ENCODE peak calls at places on chromosome 4, in ten cellular contexts. One of them, this sample, is unnamed.

GRCh38 chr4:133921280-133922195 is 280.1 kb downstream of the PABPC4L start:
- DNase-seq in D341Med: peak; percentile 56
- DNase-seq in activated naive CD8-positive, alpha-beta T cell treated with anti-CD3 and anti-CD28 coated beads, Interleukin-2, amount 50 U/mL, for 24 hours: no peak
- DNase-seq in activated T-helper 1 cell treated with anti-CD3 and anti-CD28 coated beads, Interleukin-2, amount 50 U/mL, for 16 hours: no peak
- DNase-seq in ovary: no peak
- DNase-seq in T-helper 22 cell: no peak
- DNase-seq in aorta: no peak
- DNase-seq in AG20443: no peak
- DNase-seq in GM04504: no peak
- DNase-seq in BE2C: peak; percentile 11
- DNase-seq in this sample: no peak

GRCh38 chr4:39319678-39320077 is 46.5 kb downstream of the RFC1 start:
- DNase-seq in activated T-helper 1 cell treated with anti-CD3 and anti-CD28 coated beads, Interleukin-2, amount 50 U/mL, for 16 hours: no peak
- DNase-seq in BE2C: no peak
- DNase-seq in ovary: no peak
- DNase-seq in T-helper 22 cell: no peak
- DNase-seq in D341Med: no peak
- DNase-seq in AG20443: no peak
- DNase-seq in aorta: no peak
- DNase-seq in GM04504: peak; percentile 40
- DNase-seq in activated naive CD8-positive, alpha-beta T cell treated with anti-CD3 and anti-CD28 coated beads, Interleukin-2, amount 50 U/mL, for 24 hours: no peak
- DNase-seq in this sample: no peak

GRCh38 chr4:103895876-103896465 is 176.2 kb upstream of the TACR3 start:
- DNase-seq in activated naive CD8-positive, alpha-beta T cell treated with anti-CD3 and anti-CD28 coated beads, Interleukin-2, amount 50 U/mL, for 24 hours: no peak
- DNase-seq in GM04504: no peak
- DNase-seq in AG20443: no peak
- DNase-seq in T-helper 22 cell: no peak
- DNase-seq in aorta: no peak
- DNase-seq in D341Med: no peak
- DNase-seq in ovary: no peak
- DNase-seq in activated T-helper 1 cell treated with anti-CD3 and anti-CD28 coated beads, Interleukin-2, amount 50 U/mL, for 16 hours: no peak
- DNase-seq in BE2C: no peak
- DNase-seq in this sample: no peak

GRCh38 chr4:140406292-140406691 is 21.2 kb downstream of the CLGN start:
- DNase-seq in T-helper 22 cell: no peak
- DNase-seq in BE2C: no peak
- DNase-seq in ovary: no peak
- DNase-seq in GM04504: no peak
- DNase-seq in D341Med: no peak
- DNase-seq in aorta: no peak
- DNase-seq in activated T-helper 1 cell treated with anti-CD3 and anti-CD28 coated beads, Interleukin-2, amount 50 U/mL, for 16 hours: no peak
- DNase-seq in AG20443: no peak
- DNase-seq in activated naive CD8-positive, alpha-beta T cell treated with anti-CD3 and anti-CD28 coated beads, Interleukin-2, amount 50 U/mL, for 24 hours: no peak
- DNase-seq in this sample: no peak

GRCh38 chr4:3313139-3313538 is 20.3 kb downstream of the RGS12 start:
- DNase-seq in T-helper 22 cell: no peak
- DNase-seq in D341Med: no peak
- DNase-seq in BE2C: peak; percentile 0
- DNase-seq in AG20443: no peak
- DNase-seq in activated T-helper 1 cell treated with anti-CD3 and anti-CD28 coated beads, Interleukin-2, amount 50 U/mL, for 16 hours: no peak
- DNase-seq in ovary: no peak
- DNase-seq in GM04504: no peak
- DNase-seq in activated naive CD8-positive, alpha-beta T cell treated with anti-CD3 and anti-CD28 coated beads, Interleukin-2, amount 50 U/mL, for 24 hours: no peak
- DNase-seq in aorta: no peak
- DNase-seq in this sample: no peak

GRCh38 chr4:48938831-48939230 is 32.3 kb upstream of the OCIAD2 start:
- DNase-seq in ovary: no peak
- DNase-seq in GM04504: no peak
- DNase-seq in activated naive CD8-positive, alpha-beta T cell treated with anti-CD3 and anti-CD28 coated beads, Interleukin-2, amount 50 U/mL, for 24 hours: no peak
- DNase-seq in AG20443: no peak
- DNase-seq in BE2C: no peak
- DNase-seq in T-helper 22 cell: no peak
- DNase-seq in D341Med: no peak
- DNase-seq in activated T-helper 1 cell treated with anti-CD3 and anti-CD28 coated beads, Interleukin-2, amount 50 U/mL, for 16 hours: no peak
- DNase-seq in aorta: no peak
- DNase-seq in this sample: no peak

GRCh38 chr4:5572114-5572513 is 136.2 kb downstream of the EVC2 start:
- DNase-seq in ovary: no peak
- DNase-seq in GM04504: peak; percentile 13
- DNase-seq in AG20443: peak; percentile 31
- DNase-seq in BE2C: no peak
- DNase-seq in activated T-helper 1 cell treated with anti-CD3 and anti-CD28 coated beads, Interleukin-2, amount 50 U/mL, for 16 hours: no peak
- DNase-seq in aorta: no peak
- DNase-seq in activated naive CD8-positive, alpha-beta T cell treated with anti-CD3 and anti-CD28 coated beads, Interleukin-2, amount 50 U/mL, for 24 hours: no peak
- DNase-seq in T-helper 22 cell: no peak
- DNase-seq in D341Med: no peak
- DNase-seq in this sample: no peak

GRCh38 chr4:25956260-25956659 is 42.2 kb downstream of the SMIM20 start:
- DNase-seq in aorta: no peak
- DNase-seq in GM04504: no peak
- DNase-seq in D341Med: no peak
- DNase-seq in T-helper 22 cell: no peak
- DNase-seq in ovary: no peak
- DNase-seq in BE2C: peak; percentile 43
- DNase-seq in activated naive CD8-positive, alpha-beta T cell treated with anti-CD3 and anti-CD28 coated beads, Interleukin-2, amount 50 U/mL, for 24 hours: no peak
- DNase-seq in AG20443: no peak
- DNase-seq in activated T-helper 1 cell treated with anti-CD3 and anti-CD28 coated beads, Interleukin-2, amount 50 U/mL, for 16 hours: no peak
- DNase-seq in this sample: no peak

GRCh38 chr4:123867910-123868587 is 471.5 kb downstream of the SPRY1 start:
- DNase-seq in D341Med: no peak
- DNase-seq in BE2C: no peak
- DNase-seq in activated T-helper 1 cell treated with anti-CD3 and anti-CD28 coated beads, Interleukin-2, amount 50 U/mL, for 16 hours: no peak
- DNase-seq in aorta: no peak
- DNase-seq in AG20443: no peak
- DNase-seq in GM04504: no peak
- DNase-seq in T-helper 22 cell: no peak
- DNase-seq in ovary: no peak
- DNase-seq in activated naive CD8-positive, alpha-beta T cell treated with anti-CD3 and anti-CD28 coated beads, Interleukin-2, amount 50 U/mL, for 24 hours: no peak
- DNase-seq in this sample: no peak

GRCh38 chr4:26410385-26411293 is 79.6 kb downstream of the CCKAR start:
- DNase-seq in BE2C: peak; percentile 16
- DNase-seq in T-helper 22 cell: no peak
- DNase-seq in aorta: no peak
- DNase-seq in activated naive CD8-positive, alpha-beta T cell treated with anti-CD3 and anti-CD28 coated beads, Interleukin-2, amount 50 U/mL, for 24 hours: no peak
- DNase-seq in activated T-helper 1 cell treated with anti-CD3 and anti-CD28 coated beads, Interleukin-2, amount 50 U/mL, for 16 hours: no peak
- DNase-seq in D341Med: peak; percentile 30
- DNase-seq in AG20443: peak; percentile 35
- DNase-seq in ovary: no peak
- DNase-seq in GM04504: peak; percentile 28
- DNase-seq in this sample: peak; percentile 36

GRCh38 chr4:40395166-40395900 is 60.2 kb downstream of the CHRNA9 start:
- DNase-seq in BE2C: no peak
- DNase-seq in ovary: no peak
- DNase-seq in activated T-helper 1 cell treated with anti-CD3 and anti-CD28 coated beads, Interleukin-2, amount 50 U/mL, for 16 hours: no peak
- DNase-seq in GM04504: no peak
- DNase-seq in D341Med: no peak
- DNase-seq in T-helper 22 cell: no peak
- DNase-seq in activated naive CD8-positive, alpha-beta T cell treated with anti-CD3 and anti-CD28 coated beads, Interleukin-2, amount 50 U/mL, for 24 hours: no peak
- DNase-seq in aorta: no peak
- DNase-seq in AG20443: no peak
- DNase-seq in this sample: no peak

GRCh38 chr4:6466756-6467381 is 5.5 kb downstream of the PPP2R2C start:
- DNase-seq in T-helper 22 cell: no peak
- DNase-seq in aorta: no peak
- DNase-seq in activated T-helper 1 cell treated with anti-CD3 and anti-CD28 coated beads, Interleukin-2, amount 50 U/mL, for 16 hours: no peak
- DNase-seq in AG20443: no peak
- DNase-seq in GM04504: no peak
- DNase-seq in ovary: no peak
- DNase-seq in activated naive CD8-positive, alpha-beta T cell treated with anti-CD3 and anti-CD28 coated beads, Interleukin-2, amount 50 U/mL, for 24 hours: no peak
- DNase-seq in D341Med: no peak
- DNase-seq in BE2C: no peak
- DNase-seq in this sample: no peak

GRCh38 chr4:84938316-84938715 is 28.2 kb downstream of the WDFY3 start:
- DNase-seq in GM04504: no peak
- DNase-seq in ovary: no peak
- DNase-seq in AG20443: peak; percentile 81
- DNase-seq in activated naive CD8-positive, alpha-beta T cell treated with anti-CD3 and anti-CD28 coated beads, Interleukin-2, amount 50 U/mL, for 24 hours: no peak
- DNase-seq in T-helper 22 cell: no peak
- DNase-seq in D341Med: no peak
- DNase-seq in aorta: no peak
- DNase-seq in activated T-helper 1 cell treated with anti-CD3 and anti-CD28 coated beads, Interleukin-2, amount 50 U/mL, for 16 hours: no peak
- DNase-seq in BE2C: no peak
- DNase-seq in this sample: no peak

GRCh38 chr4:173990879-173991231 is 292.6 kb downstream of the FBXO8 start:
- DNase-seq in aorta: no peak
- DNase-seq in BE2C: peak; percentile 90
- DNase-seq in activated naive CD8-positive, alpha-beta T cell treated with anti-CD3 and anti-CD28 coated beads, Interleukin-2, amount 50 U/mL, for 24 hours: no peak
- DNase-seq in AG20443: no peak
- DNase-seq in activated T-helper 1 cell treated with anti-CD3 and anti-CD28 coated beads, Interleukin-2, amount 50 U/mL, for 16 hours: no peak
- DNase-seq in GM04504: no peak
- DNase-seq in D341Med: no peak
- DNase-seq in T-helper 22 cell: no peak
- DNase-seq in ovary: peak; percentile 83
- DNase-seq in this sample: no peak

GRCh38 chr4:70855464-70855863 is 15.8 kb upstream of the GRSF1 start:
- DNase-seq in GM04504: no peak
- DNase-seq in ovary: no peak
- DNase-seq in D341Med: no peak
- DNase-seq in aorta: no peak
- DNase-seq in activated T-helper 1 cell treated with anti-CD3 and anti-CD28 coated beads, Interleukin-2, amount 50 U/mL, for 16 hours: no peak
- DNase-seq in activated naive CD8-positive, alpha-beta T cell treated with anti-CD3 and anti-CD28 coated beads, Interleukin-2, amount 50 U/mL, for 24 hours: no peak
- DNase-seq in AG20443: no peak
- DNase-seq in BE2C: no peak
- DNase-seq in T-helper 22 cell: no peak
- DNase-seq in this sample: no peak

GRCh38 chr4:48557478-48557877 is 67.4 kb downstream of the ZAR1 start:
- DNase-seq in D341Med: peak; percentile 60
- DNase-seq in ovary: no peak
- DNase-seq in activated naive CD8-positive, alpha-beta T cell treated with anti-CD3 and anti-CD28 coated beads, Interleukin-2, amount 50 U/mL, for 24 hours: no peak
- DNase-seq in BE2C: no peak
- DNase-seq in AG20443: no peak
- DNase-seq in T-helper 22 cell: no peak
- DNase-seq in aorta: no peak
- DNase-seq in GM04504: no peak
- DNase-seq in activated T-helper 1 cell treated with anti-CD3 and anti-CD28 coated beads, Interleukin-2, amount 50 U/mL, for 16 hours: no peak
- DNase-seq in this sample: no peak

GRCh38 chr4:68375667-68376559 is 26.0 kb upstream of the YTHDC1 start:
- DNase-seq in D341Med: peak; percentile 67
- DNase-seq in T-helper 22 cell: no peak
- DNase-seq in aorta: no peak
- DNase-seq in BE2C: peak; percentile 46
- DNase-seq in ovary: no peak
- DNase-seq in activated T-helper 1 cell treated with anti-CD3 and anti-CD28 coated beads, Interleukin-2, amount 50 U/mL, for 16 hours: no peak
- DNase-seq in GM04504: no peak
- DNase-seq in AG20443: peak; percentile 64
- DNase-seq in activated naive CD8-positive, alpha-beta T cell treated with anti-CD3 and anti-CD28 coated beads, Interleukin-2, amount 50 U/mL, for 24 hours: peak; percentile 18
- DNase-seq in this sample: no peak

GRCh38 chr4:39941682-39942217 is 36.0 kb downstream of the PDS5A start:
- DNase-seq in BE2C: no peak
- DNase-seq in GM04504: no peak
- DNase-seq in activated T-helper 1 cell treated with anti-CD3 and anti-CD28 coated beads, Interleukin-2, amount 50 U/mL, for 16 hours: no peak
- DNase-seq in T-helper 22 cell: no peak
- DNase-seq in aorta: no peak
- DNase-seq in activated naive CD8-positive, alpha-beta T cell treated with anti-CD3 and anti-CD28 coated beads, Interleukin-2, amount 50 U/mL, for 24 hours: no peak
- DNase-seq in ovary: no peak
- DNase-seq in D341Med: no peak
- DNase-seq in AG20443: no peak
- DNase-seq in this sample: no peak

GRCh38 chr4:98996056-98996941 is 778 bp downstream of the METAP1 start:
- DNase-seq in aorta: no peak
- DNase-seq in activated T-helper 1 cell treated with anti-CD3 and anti-CD28 coated beads, Interleukin-2, amount 50 U/mL, for 16 hours: no peak
- DNase-seq in ovary: no peak
- DNase-seq in BE2C: no peak
- DNase-seq in activated naive CD8-positive, alpha-beta T cell treated with anti-CD3 and anti-CD28 coated beads, Interleukin-2, amount 50 U/mL, for 24 hours: peak; percentile 41
- DNase-seq in D341Med: peak; percentile 41
- DNase-seq in T-helper 22 cell: no peak
- DNase-seq in GM04504: peak; percentile 4
- DNase-seq in AG20443: peak; percentile 32
- DNase-seq in this sample: no peak

GRCh38 chr4:55733874-55734437 is 85.6 kb upstream of the EXOC1L start:
- DNase-seq in AG20443: peak; percentile 29
- DNase-seq in activated naive CD8-positive, alpha-beta T cell treated with anti-CD3 and anti-CD28 coated beads, Interleukin-2, amount 50 U/mL, for 24 hours: no peak
- DNase-seq in activated T-helper 1 cell treated with anti-CD3 and anti-CD28 coated beads, Interleukin-2, amount 50 U/mL, for 16 hours: no peak
- DNase-seq in T-helper 22 cell: no peak
- DNase-seq in BE2C: peak; percentile 73
- DNase-seq in ovary: no peak
- DNase-seq in GM04504: no peak
- DNase-seq in aorta: peak; percentile 65
- DNase-seq in D341Med: no peak
- DNase-seq in this sample: peak; percentile 85

GRCh38 chr4:21113496-21114213 is 413.4 kb downstream of the PACRGL start:
- DNase-seq in ovary: no peak
- DNase-seq in D341Med: no peak
- DNase-seq in BE2C: no peak
- DNase-seq in aorta: no peak
- DNase-seq in activated naive CD8-positive, alpha-beta T cell treated with anti-CD3 and anti-CD28 coated beads, Interleukin-2, amount 50 U/mL, for 24 hours: no peak
- DNase-seq in T-helper 22 cell: no peak
- DNase-seq in AG20443: no peak
- DNase-seq in activated T-helper 1 cell treated with anti-CD3 and anti-CD28 coated beads, Interleukin-2, amount 50 U/mL, for 16 hours: no peak
- DNase-seq in GM04504: no peak
- DNase-seq in this sample: no peak

GRCh38 chr4:71441186-71442169 is 102.7 kb downstream of the SLC4A4 start:
- DNase-seq in T-helper 22 cell: no peak
- DNase-seq in BE2C: no peak
- DNase-seq in aorta: no peak
- DNase-seq in D341Med: no peak
- DNase-seq in GM04504: peak; percentile 5
- DNase-seq in activated T-helper 1 cell treated with anti-CD3 and anti-CD28 coated beads, Interleukin-2, amount 50 U/mL, for 16 hours: no peak
- DNase-seq in ovary: no peak
- DNase-seq in activated naive CD8-positive, alpha-beta T cell treated with anti-CD3 and anti-CD28 coated beads, Interleukin-2, amount 50 U/mL, for 24 hours: no peak
- DNase-seq in AG20443: no peak
- DNase-seq in this sample: no peak

GRCh38 chr4:44701037-44701436 is 22.8 kb downstream of the GUF1 start:
- DNase-seq in ovary: no peak
- DNase-seq in GM04504: no peak
- DNase-seq in activated naive CD8-positive, alpha-beta T cell treated with anti-CD3 and anti-CD28 coated beads, Interleukin-2, amount 50 U/mL, for 24 hours: no peak
- DNase-seq in activated T-helper 1 cell treated with anti-CD3 and anti-CD28 coated beads, Interleukin-2, amount 50 U/mL, for 16 hours: no peak
- DNase-seq in aorta: no peak
- DNase-seq in BE2C: no peak
- DNase-seq in D341Med: no peak
- DNase-seq in T-helper 22 cell: no peak
- DNase-seq in AG20443: no peak
- DNase-seq in this sample: no peak

GRCh38 chr4:22391548-22391947 is 124.3 kb downstream of the ADGRA3 start:
- DNase-seq in activated naive CD8-positive, alpha-beta T cell treated with anti-CD3 and anti-CD28 coated beads, Interleukin-2, amount 50 U/mL, for 24 hours: no peak
- DNase-seq in AG20443: peak; percentile 63
- DNase-seq in GM04504: no peak
- DNase-seq in T-helper 22 cell: no peak
- DNase-seq in activated T-helper 1 cell treated with anti-CD3 and anti-CD28 coated beads, Interleukin-2, amount 50 U/mL, for 16 hours: no peak
- DNase-seq in BE2C: no peak
- DNase-seq in ovary: no peak
- DNase-seq in aorta: no peak
- DNase-seq in D341Med: no peak
- DNase-seq in this sample: no peak

GRCh38 chr4:172962564-172963353 is 205.9 kb upstream of the GALNT7 start:
- DNase-seq in activated T-helper 1 cell treated with anti-CD3 and anti-CD28 coated beads, Interleukin-2, amount 50 U/mL, for 16 hours: no peak
- DNase-seq in aorta: no peak
- DNase-seq in D341Med: no peak
- DNase-seq in activated naive CD8-positive, alpha-beta T cell treated with anti-CD3 and anti-CD28 coated beads, Interleukin-2, amount 50 U/mL, for 24 hours: no peak
- DNase-seq in ovary: no peak
- DNase-seq in BE2C: no peak
- DNase-seq in GM04504: peak; percentile 35
- DNase-seq in AG20443: no peak
- DNase-seq in T-helper 22 cell: no peak
- DNase-seq in this sample: no peak

GRCh38 chr4:119131160-119131559 is 4.5 kb upstream of the MYOZ2 start:
- DNase-seq in GM04504: no peak
- DNase-seq in aorta: no peak
- DNase-seq in activated naive CD8-positive, alpha-beta T cell treated with anti-CD3 and anti-CD28 coated beads, Interleukin-2, amount 50 U/mL, for 24 hours: no peak
- DNase-seq in AG20443: no peak
- DNase-seq in ovary: no peak
- DNase-seq in BE2C: no peak
- DNase-seq in T-helper 22 cell: no peak
- DNase-seq in activated T-helper 1 cell treated with anti-CD3 and anti-CD28 coated beads, Interleukin-2, amount 50 U/mL, for 16 hours: no peak
- DNase-seq in D341Med: no peak
- DNase-seq in this sample: no peak

GRCh38 chr4:128560754-128561495 is 248.6 kb upstream of the JADE1 start:
- DNase-seq in GM04504: no peak
- DNase-seq in activated T-helper 1 cell treated with anti-CD3 and anti-CD28 coated beads, Interleukin-2, amount 50 U/mL, for 16 hours: no peak
- DNase-seq in activated naive CD8-positive, alpha-beta T cell treated with anti-CD3 and anti-CD28 coated beads, Interleukin-2, amount 50 U/mL, for 24 hours: no peak
- DNase-seq in AG20443: no peak
- DNase-seq in T-helper 22 cell: no peak
- DNase-seq in aorta: no peak
- DNase-seq in BE2C: no peak
- DNase-seq in D341Med: no peak
- DNase-seq in ovary: no peak
- DNase-seq in this sample: no peak

GRCh38 chr4:83272900-83273299 is 11.7 kb downstream of the COQ2 start:
- DNase-seq in D341Med: no peak
- DNase-seq in BE2C: no peak
- DNase-seq in GM04504: no peak
- DNase-seq in aorta: no peak
- DNase-seq in T-helper 22 cell: no peak
- DNase-seq in ovary: no peak
- DNase-seq in activated naive CD8-positive, alpha-beta T cell treated with anti-CD3 and anti-CD28 coated beads, Interleukin-2, amount 50 U/mL, for 24 hours: no peak
- DNase-seq in activated T-helper 1 cell treated with anti-CD3 and anti-CD28 coated beads, Interleukin-2, amount 50 U/mL, for 16 hours: no peak
- DNase-seq in AG20443: no peak
- DNase-seq in this sample: no peak